ENCODE peak calls at places on chromosomes 12 and 14, in ten cellular contexts. G is neural progenitor cell, U is A549, P is heart left ventricle, V is tibial artery, D is tibial nerve, S is HepG2, F is neuronal stem cell, Q is transverse colon, A is mesendoderm. B is an unnamed sample. For H3K4me1, the result is how much of the 10 kb centered on the place peaks cover.

GRCh38 chr12:1908758-1909157 is 9.7 kb downstream of the CACNA2D4 start:
- DNase-seq in G (no peak), U (no peak), P (no peak), V (no peak), D (no peak), S (no peak), F (no peak), Q (no peak), A (no peak), B (no peak)

GRCh38 chr12:124506145-124506831 is 61.1 kb downstream of the NCOR2 start:
- DNase-seq in G (peak), U (no peak), P (peak), V (peak), D (peak), S (no peak), F (no peak), Q (peak), A (peak), B (peak)

GRCh38 chr12:23197266-23197665 is 572.3 kb downstream of the ETNK1 start:
- DNase-seq in G (no peak), U (no peak), P (no peak), V (no peak), D (no peak), S (no peak), F (no peak), Q (no peak), A (no peak), B (no peak)

GRCh38 chr14:59583755-59584154 is 7.1 kb upstream of the CCDC175 start:
- DNase-seq in G (no peak), U (peak), P (peak), V (no peak), D (no peak), S (no peak), F (no peak), Q (no peak), A (peak), B (no peak)

GRCh38 chr12:66149702-66150398 is 19.3 kb upstream of the LLPH start:
- DNase-seq in G (no peak), U (no peak), P (no peak), V (peak), D (no peak), S (no peak), F (no peak), Q (peak), A (peak), B (no peak)

GRCh38 chr12:108289342-108290131 is 49.6 kb downstream of the CMKLR1 start:
- DNase-seq in G (no peak), U (no peak), P (no peak), V (peak), D (peak), S (no peak), F (no peak), Q (no peak), A (no peak), B (peak)

GRCh38 chr12:2959508-2960431 is 573 bp downstream of the TEAD4 start:
- DNase-seq in G (peak), U (peak), P (peak), V (peak), D (no peak), S (peak), F (peak), Q (peak), A (peak), B (peak)

GRCh38 chr12:56768424-56768823 is 5.3 kb downstream of the HSD17B6 start:
- DNase-seq in G (no peak), U (no peak), P (no peak), V (no peak), D (no peak), S (peak), F (no peak), Q (no peak), A (no peak), B (no peak)

GRCh38 chr12:72747460-72747859 is 475.3 kb downstream of the TRHDE start:
- DNase-seq in G (no peak), U (no peak), P (no peak), V (no peak), D (no peak), S (no peak), F (no peak), Q (no peak), A (no peak), B (no peak)

GRCh38 chr12:40054554-40055226 is 51.2 kb downstream of the SLC2A13 start:
- DNase-seq in G (no peak), U (peak), P (peak), V (peak), D (no peak), S (no peak), F (no peak), Q (peak), A (peak), B (no peak)

GRCh38 chr12:98745578-98746391 is 100.7 kb downstream of the APAF1 start:
- DNase-seq in G (peak), U (no peak), P (no peak), V (no peak), D (no peak), S (no peak), F (no peak), Q (no peak), A (no peak), B (no peak)

GRCh38 chr12:27002141-27002540 is 12.0 kb downstream of the TM7SF3 start:
- DNase-seq in G (no peak), U (no peak), P (no peak), V (no peak), D (no peak), S (no peak), F (no peak), Q (no peak), A (no peak), B (no peak)

GRCh38 chr12:53803194-53803593 is 51.4 kb upstream of the CISTR start:
- DNase-seq in G (no peak), U (no peak), P (no peak), V (no peak), D (no peak), S (no peak), F (no peak), Q (no peak), A (no peak), B (no peak)

GRCh38 chr14:77124345-77125274 is 17.0 kb downstream of the ZDHHC22 start:
- DNase-seq in G (peak), U (peak), P (no peak), V (no peak), D (peak), S (no peak), F (peak), Q (peak), A (peak), B (no peak)

GRCh38 chr12:13443028-13443427 is 246.5 kb downstream of the EMP1 start:
- DNase-seq in G (no peak), U (no peak), P (no peak), V (no peak), D (no peak), S (no peak), F (no peak), Q (no peak), A (no peak), B (no peak)

GRCh38 chr14:61034416-61035100 is 53.5 kb downstream of the SLC38A6 start:
- DNase-seq in G (no peak), U (no peak), P (no peak), V (no peak), D (no peak), S (no peak), F (no peak), Q (peak), A (no peak), B (no peak)

GRCh38 chr12:51056242-51056641 is 8.1 kb downstream of the LETMD1 start:
- DNase-seq in G (no peak), U (peak), P (no peak), V (peak), D (no peak), S (no peak), F (no peak), Q (no peak), A (no peak), B (no peak)

GRCh38 chr12:26513357-26514043 is 318.1 kb downstream of the SSPN start:
- DNase-seq in G (no peak), U (no peak), P (no peak), V (no peak), D (no peak), S (no peak), F (no peak), Q (no peak), A (no peak), B (no peak)

DNA sequence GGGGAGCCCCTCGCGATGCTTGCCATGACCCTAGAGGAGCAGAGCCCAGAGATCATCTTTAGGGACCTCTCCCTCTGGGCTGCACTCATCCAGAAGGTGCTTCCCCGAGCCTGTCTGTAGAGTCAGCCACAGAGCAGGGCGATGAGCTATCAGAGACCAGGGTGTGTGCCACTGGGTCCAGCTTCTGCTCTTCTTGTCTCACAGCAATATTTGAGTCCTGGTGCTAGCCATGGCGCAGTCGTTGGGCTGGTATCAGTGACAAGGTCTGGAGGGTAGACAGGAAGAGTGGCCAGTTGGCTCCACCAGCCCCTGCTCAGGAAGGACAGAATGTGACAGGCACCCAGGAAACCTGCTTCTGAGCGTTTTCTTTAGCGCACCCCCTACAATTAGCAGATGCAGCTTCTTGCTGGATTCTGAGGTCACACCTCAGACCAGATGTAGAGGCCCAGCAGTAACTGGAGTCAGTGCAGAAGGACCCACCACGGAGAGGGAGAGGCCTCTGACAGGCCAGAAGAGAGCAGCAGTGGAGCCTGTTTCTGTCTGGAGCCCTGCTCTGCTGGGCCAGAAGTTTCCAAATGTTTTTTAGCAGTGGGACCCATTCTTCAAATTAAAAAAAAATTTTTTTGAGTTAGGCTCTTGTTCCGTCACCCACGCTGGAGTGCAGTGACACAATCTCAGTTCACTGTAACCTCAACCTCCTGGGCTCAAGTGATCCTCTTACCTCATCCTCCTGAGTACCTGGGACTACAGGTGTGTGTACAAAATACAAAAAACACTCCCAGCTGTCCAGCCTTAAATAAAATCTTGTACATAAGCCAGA is 23.7 kb downstream of the ANKRD9 start:
- DNase-seq in G (no peak), U (no peak), P (no peak), V (no peak), D (no peak), S (no peak), F (no peak), Q (no peak), A (no peak), B (no peak)
- H3K27ac ChIP-seq in G (no peak), U (no peak), P (no peak), V (no peak), D (no peak), S (no peak), F (no peak), Q (no peak), A (no peak), B (no peak)

DNA sequence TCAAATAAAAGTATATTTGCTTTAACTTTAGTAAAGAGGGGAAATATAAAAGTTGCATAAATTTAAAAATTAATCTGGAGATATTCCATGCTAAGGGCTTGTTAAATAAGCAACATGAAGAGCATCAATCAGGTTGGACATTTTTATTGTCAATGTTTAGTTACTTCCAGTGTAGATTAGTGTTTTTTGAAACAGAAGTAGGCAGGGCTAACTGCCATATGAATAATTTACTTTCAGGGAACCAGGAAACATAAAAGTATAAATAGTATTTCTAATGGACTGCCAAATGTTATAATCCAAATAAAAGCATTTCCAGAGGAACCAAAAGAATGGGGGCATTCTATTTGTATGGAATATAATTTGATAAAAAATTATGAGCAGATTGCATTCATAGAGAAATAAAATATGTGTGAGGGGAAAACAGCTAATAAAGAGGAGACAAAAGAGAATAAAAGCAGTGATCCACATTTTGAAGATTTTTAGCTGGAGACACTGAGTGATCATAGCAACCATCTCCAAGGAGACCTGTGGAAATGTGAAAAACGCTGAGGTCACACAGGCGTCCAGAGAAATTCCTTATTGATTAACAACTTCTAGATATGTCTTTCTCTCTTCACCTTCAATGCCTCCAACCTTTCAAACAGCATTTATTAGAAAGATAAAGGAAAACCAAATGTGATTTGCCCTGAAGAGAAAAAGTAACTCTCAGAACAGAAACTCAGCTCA is 70.8 kb downstream of the SRGAP1 start:
- DNase-seq in G (no peak), U (peak), P (no peak), V (no peak), D (no peak), S (no peak), F (no peak), Q (no peak), A (peak), B (no peak)
- H3K4me1 ChIP-seq in G (under half), U (half or more), P (under half), V (half or more), D (half or more), S (half or more), F (under half), Q (under half), A (under half), B (under half)

DNA sequence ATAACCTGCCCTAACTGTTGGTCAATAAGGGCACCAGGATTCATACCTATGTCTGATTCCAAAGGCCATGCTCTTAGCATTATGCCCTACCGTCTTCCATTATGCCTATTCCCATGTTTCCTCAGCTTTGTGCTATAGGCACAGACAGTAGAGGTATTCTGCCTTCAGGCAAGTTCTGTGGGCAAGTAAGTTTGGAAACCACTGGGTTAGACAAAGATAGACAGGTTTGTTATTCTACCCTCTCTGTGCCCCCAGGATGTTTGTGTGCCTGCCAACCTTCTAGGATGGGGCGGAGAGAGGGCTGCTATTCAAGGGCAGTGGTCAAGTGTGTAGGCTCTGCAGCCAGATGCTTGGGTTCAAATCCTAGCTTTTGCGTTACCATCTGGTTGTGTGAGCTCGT is 4.6 kb downstream of the RAPGEF3 start:
- DNase-seq in G (no peak), U (no peak), P (no peak), V (no peak), D (no peak), S (no peak), F (no peak), Q (no peak), A (no peak), B (no peak)
- H3K27ac ChIP-seq in G (no peak), U (no peak), P (peak), V (peak), D (peak), S (no peak), F (no peak), Q (peak), A (peak), B (peak)

DNA sequence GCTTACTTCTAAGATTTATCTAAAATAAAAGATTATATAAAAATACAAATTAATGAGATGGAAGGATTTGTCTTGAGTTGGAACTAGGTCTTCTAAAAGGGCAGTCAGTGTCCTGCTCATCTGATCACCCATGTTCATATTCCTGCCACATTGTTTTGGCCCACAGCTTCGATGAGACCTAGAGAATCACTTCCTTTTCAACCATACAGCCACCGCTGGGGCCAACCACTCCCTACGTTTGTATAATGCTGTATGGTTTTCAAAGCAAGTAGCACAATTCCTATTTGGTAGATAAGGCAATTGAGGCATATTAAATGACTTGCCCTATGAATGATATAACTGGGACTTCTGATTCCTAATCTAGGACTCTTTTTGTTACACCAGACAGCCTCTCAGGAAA is 249.4 kb downstream of the ZFP36L1 start:
- DNase-seq in G (no peak), U (no peak), P (no peak), V (no peak), D (no peak), S (no peak), F (no peak), Q (no peak), A (no peak), B (no peak)
- H3K4me1 ChIP-seq in G (under half), U (under half), P (under half), V (half or more), D (half or more), S (under half), F (under half), Q (under half), A (under half), B (half or more)

GRCh38 chr12:120267736-120268135 is 2.2 kb upstream of the PXN start:
- DNase-seq in G (no peak), U (no peak), P (no peak), V (no peak), D (no peak), S (no peak), F (no peak), Q (peak), A (no peak), B (no peak)
- H3K27ac ChIP-seq in G (no peak), U (peak), P (no peak), V (no peak), D (peak), S (peak), F (no peak), Q (peak), A (no peak), B (no peak)

GRCh38 chr14:68365228-68365627 is 427.6 kb downstream of the ZFP36L1 start:
- DNase-seq in G (no peak), U (peak), P (no peak), V (no peak), D (no peak), S (no peak), F (no peak), Q (no peak), A (no peak), B (no peak)
- H3K4me1 ChIP-seq in G (under half), U (under half), P (under half), V (half or more), D (half or more), S (under half), F (under half), Q (under half), A (under half), B (under half)

GRCh38 chr12:94663077-94663476 is 12.7 kb upstream of the TMCC3 start:
- DNase-seq in G (no peak), U (no peak), P (no peak), V (no peak), D (no peak), S (no peak), F (no peak), Q (no peak), A (no peak), B (no peak)
- H3K27ac ChIP-seq in G (no peak), U (no peak), P (no peak), V (no peak), D (no peak), S (no peak), F (no peak), Q (no peak), A (no peak), B (no peak)

DNA sequence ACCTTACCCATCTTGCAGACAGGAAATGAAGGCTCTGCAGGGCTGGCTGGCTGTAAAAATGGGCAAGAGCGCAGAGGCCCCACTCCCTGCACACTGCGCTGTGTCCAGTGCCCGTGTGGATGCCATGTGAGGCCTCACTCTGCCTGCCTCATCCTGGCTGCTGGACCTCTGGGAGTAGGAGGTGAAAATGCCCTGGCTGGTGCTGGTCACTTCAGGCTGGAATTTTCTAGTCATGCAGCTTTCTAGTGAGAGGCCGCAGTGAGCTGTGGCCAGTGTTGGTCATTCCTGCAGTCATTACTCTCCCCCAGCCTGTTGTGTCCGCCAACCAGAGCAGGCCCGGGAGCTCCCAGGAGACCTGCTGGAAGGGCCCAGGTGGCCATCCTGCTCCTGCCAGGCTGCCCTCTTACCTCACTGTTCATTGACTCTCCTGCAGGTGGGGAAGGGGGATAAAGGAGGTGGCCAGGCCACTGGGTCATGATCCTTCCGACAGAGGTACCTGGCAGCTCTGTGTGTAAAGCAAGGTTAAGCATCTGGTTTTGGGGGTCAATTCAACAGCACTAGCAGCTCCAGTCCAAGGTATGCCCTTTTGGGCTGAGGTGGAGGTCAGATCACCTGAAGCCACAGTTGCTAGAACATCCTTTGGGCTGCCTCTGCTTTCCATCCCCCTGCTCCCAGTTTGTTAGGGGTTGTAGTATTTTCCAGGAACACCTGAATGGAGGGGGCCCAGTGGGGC is 39.8 kb downstream of the SH2B3 start:
- DNase-seq in G (no peak), U (no peak), P (peak), V (no peak), D (no peak), S (no peak), F (no peak), Q (no peak), A (no peak), B (no peak)
- H3K4me1 ChIP-seq in G (under half), U (under half), P (half or more), V (under half), D (half or more), S (under half), F (under half), Q (half or more), A (under half), B (under half)